ENCODE peak calls at places on chromosomes 16 and 17, in five cellular contexts. W is GM20000, D is GF-D8, H is Daoy, B is heart left ventricle. E is an unnamed sample.

GRCh38 chr17:3940965-3941698 is 23.1 kb downstream of the ATP2A3 start:
- DNase-seq in W (no peak), D (no peak), H (no peak), B (no peak), E (no peak)

GRCh38 chr16:65274576-65274975 is 152.7 kb upstream of the CDH11 start:
- DNase-seq in W (no peak), D (no peak), H (no peak), B (no peak), E (peak)

GRCh38 chr17:73293031-73293430 is 18.8 kb downstream of the CDC42EP4 start:
- DNase-seq in W (no peak), D (no peak), H (no peak), B (no peak), E (no peak)

GRCh38 chr17:42246515-42246914 is 29.7 kb downstream of the STAT5B start:
- DNase-seq in W (no peak), D (no peak), H (no peak), B (no peak), E (no peak)

GRCh38 chr17:79658811-79659207 is 48.0 kb upstream of the RBFOX3 start:
- DNase-seq in W (peak), D (no peak), H (peak), B (no peak), E (peak)

GRCh38 chr16:15898654-15899053 is 10.3 kb upstream of the CEP20 start:
- DNase-seq in W (no peak), D (no peak), H (no peak), B (no peak), E (no peak)

GRCh38 chr17:79026345-79027273 is 2.6 kb downstream of the C1QTNF1 start:
- DNase-seq in W (no peak), D (no peak), H (peak), B (peak), E (peak)

GRCh38 chr17:9389116-9389515 is 186.5 kb downstream of the STX8 start:
- DNase-seq in W (peak), D (no peak), H (peak), B (no peak), E (peak)

GRCh38 chr16:50610331-50611262 is 62.4 kb downstream of the NKD1 start:
- DNase-seq in W (no peak), D (no peak), H (no peak), B (no peak), E (no peak)

GRCh38 chr17:32348483-32348800 is 1.5 kb upstream of the ZNF207 start:
- DNase-seq in W (no peak), D (no peak), H (no peak), B (no peak), E (no peak)

GRCh38 chr16:74623214-74623842 is 16.4 kb upstream of the GLG1 start:
- DNase-seq in W (peak), D (no peak), H (peak), B (no peak), E (peak)

GRCh38 chr17:66831383-66832220 is 3.3 kb upstream of the CACNG5 start:
- DNase-seq in W (no peak), D (no peak), H (no peak), B (no peak), E (no peak)

GRCh38 chr17:74459622-74460021 is 6.8 kb upstream of the CD300A start:
- DNase-seq in W (no peak), D (no peak), H (no peak), B (no peak), E (no peak)

GRCh38 chr17:17783121-17783824 is 53.5 kb downstream of the SREBF1 start:
- DNase-seq in W (peak), D (no peak), H (peak), B (peak), E (no peak)

GRCh38 chr16:82118749-82119148 is 51.3 kb downstream of the MPHOSPH6 start:
- DNase-seq in W (no peak), D (no peak), H (no peak), B (no peak), E (no peak)

GRCh38 chr17:67413399-67413798 is 36.3 kb downstream of the PITPNC1 start:
- DNase-seq in W (no peak), D (no peak), H (no peak), B (no peak), E (no peak)

GRCh38 chr16:47110939-47111338 is 32.8 kb downstream of the NETO2 start:
- DNase-seq in W (no peak), D (no peak), H (no peak), B (no peak), E (no peak)

GRCh38 chr17:43880420-43880991 is 26.8 kb downstream of the MPP2 start:
- DNase-seq in W (peak), D (no peak), H (peak), B (no peak), E (peak)

GRCh38 chr16:11229906-11230305 is 26.1 kb downstream of the SOCS1 start:
- DNase-seq in W (no peak), D (no peak), H (no peak), B (no peak), E (no peak)

GRCh38 chr17:58970966-58971575 is 135.6 kb downstream of the TRIM37 start:
- DNase-seq in W (no peak), D (no peak), H (peak), B (no peak), E (no peak)

GRCh38 chr17:38572292-38572664 is 33.5 kb downstream of the SRCIN1 start:
- DNase-seq in W (no peak), D (no peak), H (no peak), B (no peak), E (no peak)

GRCh38 chr16:47590472-47590871 is 129.3 kb downstream of the PHKB start:
- DNase-seq in W (no peak), D (no peak), H (no peak), B (no peak), E (no peak)

GRCh38 chr16:16833165-16833564 is 454.2 kb downstream of the NPIPA7 start:
- DNase-seq in W (no peak), D (no peak), H (no peak), B (no peak), E (no peak)

GRCh38 chr16:55480228-55480655 is 1.2 kb downstream of the MMP2 start:
- DNase-seq in W (no peak), D (no peak), H (peak), B (peak), E (peak)

GRCh38 chr16:79618712-79619050 is 18.1 kb upstream of the MAF start:
- DNase-seq in W (no peak), D (no peak), H (no peak), B (no peak), E (no peak)

GRCh38 chr16:53775106-53775820 is 71.3 kb downstream of the FTO start:
- DNase-seq in W (no peak), D (no peak), H (no peak), B (no peak), E (no peak)

GRCh38 chr17:1972429-1973160 is 52.5 kb downstream of the RTN4RL1 start:
- DNase-seq in W (no peak), D (no peak), H (no peak), B (peak), E (no peak)

GRCh38 chr17:74186498-74186897 is 17.0 kb upstream of the RPL38 start:
- DNase-seq in W (no peak), D (no peak), H (no peak), B (no peak), E (no peak)

GRCh38 chr16:84043486-84044107 is 1.0 kb upstream of the SLC38A8 start:
- DNase-seq in W (no peak), D (no peak), H (no peak), B (no peak), E (no peak)

GRCh38 chr17:64128787-64129514 is 993 bp downstream of the ERN1 start:
- DNase-seq in W (no peak), D (no peak), H (peak), B (no peak), E (peak)

GRCh38 chr16:19393226-19394074 is 24.2 kb upstream of the TMC5 start:
- DNase-seq in W (no peak), D (no peak), H (peak), B (no peak), E (peak)

GRCh38 chr17:13837417-13837816 is 231.9 kb upstream of the COX10 start:
- DNase-seq in W (no peak), D (no peak), H (no peak), B (no peak), E (no peak)

GRCh38 chr16:85690469-85691064 is 1.8 kb upstream of the GINS2 start:
- DNase-seq in W (no peak), D (no peak), H (no peak), B (no peak), E (no peak)